ENCODE peak calls at places on chromosomes 7 and 10, in five cellular contexts. One of them, this sample, is unnamed.

GRCh38 chr7:78279035-78279434 is 480.5 kb downstream of the PHTF2 start:
- DNase-seq in activated T-helper 9 cell treated with anti-CD3 and anti-CD28 coated beads, Interleukin-2, amount 50 U/mL, for 16 hours: no peak
- DNase-seq in fibroblast of mammary gland: peak
- DNase-seq in kidney: no peak
- DNase-seq in testis: no peak
- DNase-seq in this sample: no peak

GRCh38 chr7:73909051-73909941 is 48.3 kb downstream of the TMEM270 start:
- DNase-seq in testis: no peak
- DNase-seq in fibroblast of mammary gland: no peak
- DNase-seq in activated T-helper 9 cell treated with anti-CD3 and anti-CD28 coated beads, Interleukin-2, amount 50 U/mL, for 16 hours: no peak
- DNase-seq in kidney: peak
- DNase-seq in this sample: no peak

GRCh38 chr10:63630085-63630927 is 109.1 kb downstream of the REEP3 start:
- DNase-seq in testis: peak
- DNase-seq in kidney: peak
- DNase-seq in activated T-helper 9 cell treated with anti-CD3 and anti-CD28 coated beads, Interleukin-2, amount 50 U/mL, for 16 hours: peak
- DNase-seq in fibroblast of mammary gland: peak
- DNase-seq in this sample: peak

GRCh38 chr7:76509931-76510877 is at the start of gene UPK3B:
- DNase-seq in activated T-helper 9 cell treated with anti-CD3 and anti-CD28 coated beads, Interleukin-2, amount 50 U/mL, for 16 hours: no peak
- DNase-seq in kidney: peak
- DNase-seq in fibroblast of mammary gland: no peak
- DNase-seq in testis: no peak
- DNase-seq in this sample: peak

GRCh38 chr10:79171504-79171903 is 102.7 kb downstream of the ZMIZ1 start:
- DNase-seq in activated T-helper 9 cell treated with anti-CD3 and anti-CD28 coated beads, Interleukin-2, amount 50 U/mL, for 16 hours: no peak
- DNase-seq in testis: no peak
- DNase-seq in fibroblast of mammary gland: no peak
- DNase-seq in kidney: no peak
- DNase-seq in this sample: no peak

GRCh38 chr7:105698531-105698930 is 117.2 kb upstream of the EFCAB10 start:
- DNase-seq in kidney: no peak
- DNase-seq in activated T-helper 9 cell treated with anti-CD3 and anti-CD28 coated beads, Interleukin-2, amount 50 U/mL, for 16 hours: no peak
- DNase-seq in testis: no peak
- DNase-seq in fibroblast of mammary gland: no peak
- DNase-seq in this sample: no peak

GRCh38 chr10:70863470-70864160 is 24.8 kb downstream of the PCBD1 start:
- DNase-seq in fibroblast of mammary gland: no peak
- DNase-seq in activated T-helper 9 cell treated with anti-CD3 and anti-CD28 coated beads, Interleukin-2, amount 50 U/mL, for 16 hours: no peak
- DNase-seq in testis: no peak
- DNase-seq in kidney: no peak
- DNase-seq in this sample: no peak

GRCh38 chr10:47260505-47261111 is 39.4 kb upstream of the GDF10 start:
- DNase-seq in activated T-helper 9 cell treated with anti-CD3 and anti-CD28 coated beads, Interleukin-2, amount 50 U/mL, for 16 hours: no peak
- DNase-seq in testis: peak
- DNase-seq in fibroblast of mammary gland: no peak
- DNase-seq in kidney: no peak
- DNase-seq in this sample: no peak

GRCh38 chr10:9992656-9993055 is 1025.0 kb upstream of the CELF2 start:
- DNase-seq in testis: no peak
- DNase-seq in fibroblast of mammary gland: peak
- DNase-seq in activated T-helper 9 cell treated with anti-CD3 and anti-CD28 coated beads, Interleukin-2, amount 50 U/mL, for 16 hours: no peak
- DNase-seq in kidney: no peak
- DNase-seq in this sample: no peak